ENCODE peak calls at places on chromosomes 3 and 15, in seven cellular contexts. Z, O, F, Y, E, C and V are unnamed samples.

GRCh38 chr15:57425842-57426241 is 49.5 kb downstream of the CGNL1 start:
- DNase-seq in Z (no peak), O (no peak), F (no peak), Y (no peak), E (no peak), C (no peak), V (no peak)

GRCh38 chr15:57003418-57003817 is 85.0 kb downstream of the TCF12 start:
- DNase-seq in Z (peak), O (peak), F (peak), Y (no peak), E (peak), C (no peak), V (peak)

GRCh38 chr3:157159037-157159761 is 748 bp downstream of the CCNL1 start:
- DNase-seq in Z (peak), O (peak), F (peak), Y (peak), E (peak), C (peak), V (peak)

GRCh38 chr3:193572426-193572908 is 17.8 kb upstream of the ATP13A4 start:
- DNase-seq in Z (peak), O (peak), F (peak), Y (peak), E (peak), C (peak), V (no peak)

GRCh38 chr15:77282333-77282732 is 137.6 kb downstream of the PEAK1 start:
- DNase-seq in Z (peak), O (peak), F (peak), Y (no peak), E (no peak), C (no peak), V (no peak)

GRCh38 chr3:88595025-88595424 is 445.3 kb downstream of the C3orf38 start:
- DNase-seq in Z (no peak), O (no peak), F (no peak), Y (no peak), E (peak), C (peak), V (no peak)

GRCh38 chr15:40928351-40928974 is 677 bp upstream of the DLL4 start:
- DNase-seq in Z (no peak), O (no peak), F (no peak), Y (peak), E (peak), C (no peak), V (no peak)

GRCh38 chr3:94101860-94102259 is 39.0 kb downstream of the NSUN3 start:
- DNase-seq in Z (peak), O (peak), F (peak), Y (no peak), E (peak), C (peak), V (no peak)

GRCh38 chr3:177490626-177491025 is 293.3 kb upstream of the TBL1XR1 start:
- DNase-seq in Z (no peak), O (no peak), F (no peak), Y (no peak), E (no peak), C (no peak), V (no peak)

GRCh38 chr15:82641129-82641798 is 5.9 kb downstream of the CPEB1 start:
- DNase-seq in Z (no peak), O (no peak), F (no peak), Y (no peak), E (no peak), C (no peak), V (no peak)

GRCh38 chr3:178849220-178849910 is 222.2 kb downstream of the ZMAT3 start:
- DNase-seq in Z (no peak), O (no peak), F (no peak), Y (peak), E (no peak), C (peak), V (no peak)

GRCh38 chr15:78065284-78065872 is 12.1 kb downstream of the TBC1D2B start:
- DNase-seq in Z (peak), O (peak), F (peak), Y (no peak), E (peak), C (no peak), V (peak)

GRCh38 chr15:62928242-62928995 is 114.1 kb upstream of the TPM1 start:
- DNase-seq in Z (peak), O (peak), F (peak), Y (no peak), E (peak), C (peak), V (no peak)

GRCh38 chr15:42984534-42985034 is 64.0 kb upstream of the TTBK2 start:
- DNase-seq in Z (peak), O (no peak), F (no peak), Y (no peak), E (no peak), C (no peak), V (no peak)

GRCh38 chr3:39104961-39105686 is 2.3 kb downstream of the GORASP1 start:
- DNase-seq in Z (no peak), O (no peak), F (no peak), Y (peak), E (no peak), C (no peak), V (no peak)

GRCh38 chr3:149678365-149678948 is 20.6 kb upstream of the WWTR1 start:
- DNase-seq in Z (no peak), O (no peak), F (no peak), Y (no peak), E (peak), C (peak), V (no peak)

GRCh38 chr3:5250467-5251195 is 63.1 kb downstream of the EDEM1 start:
- DNase-seq in Z (no peak), O (peak), F (no peak), Y (peak), E (peak), C (peak), V (no peak)